ENCODE peak calls at places on chromosomes 12 and 14, in ten cellular contexts. One of them, this sample, is unnamed.

GRCh38 chr12:113048716-113049127 is 7.8 kb upstream of the DTX1 start:
- DNase-seq in lower leg skin: no peak
- DNase-seq in CD8-positive, alpha-beta T cell: peak
- DNase-seq in fibroblast of the aortic adventitia: peak
- DNase-seq in BE2C: peak
- DNase-seq in foreskin fibroblast: peak
- DNase-seq in endodermal cell: peak
- DNase-seq in lung: peak
- DNase-seq in breast epithelium: no peak
- DNase-seq in mammary epithelial cell: peak
- DNase-seq in this sample: no peak

GRCh38 chr12:11621797-11622423 is 27.6 kb upstream of the ETV6 start:
- DNase-seq in lower leg skin: no peak
- DNase-seq in CD8-positive, alpha-beta T cell: peak
- DNase-seq in fibroblast of the aortic adventitia: no peak
- DNase-seq in BE2C: peak
- DNase-seq in foreskin fibroblast: peak
- DNase-seq in endodermal cell: peak
- DNase-seq in lung: no peak
- DNase-seq in breast epithelium: no peak
- DNase-seq in mammary epithelial cell: no peak
- DNase-seq in this sample: no peak

GRCh38 chr14:52327374-52328226 is 13.5 kb downstream of the PTGER2 start:
- DNase-seq in lower leg skin: no peak
- DNase-seq in CD8-positive, alpha-beta T cell: no peak
- DNase-seq in fibroblast of the aortic adventitia: no peak
- DNase-seq in BE2C: no peak
- DNase-seq in foreskin fibroblast: peak
- DNase-seq in endodermal cell: no peak
- DNase-seq in lung: no peak
- DNase-seq in breast epithelium: no peak
- DNase-seq in mammary epithelial cell: no peak
- DNase-seq in this sample: no peak

GRCh38 chr12:128684357-128684756 is 139.4 kb downstream of the SLC15A4 start:
- DNase-seq in lower leg skin: no peak
- DNase-seq in CD8-positive, alpha-beta T cell: no peak
- DNase-seq in fibroblast of the aortic adventitia: no peak
- DNase-seq in BE2C: no peak
- DNase-seq in foreskin fibroblast: no peak
- DNase-seq in endodermal cell: no peak
- DNase-seq in lung: no peak
- DNase-seq in breast epithelium: no peak
- DNase-seq in mammary epithelial cell: no peak
- DNase-seq in this sample: no peak

GRCh38 chr14:53432378-53432802 is 279.3 kb upstream of the DDHD1 start:
- DNase-seq in lower leg skin: no peak
- DNase-seq in CD8-positive, alpha-beta T cell: no peak
- DNase-seq in fibroblast of the aortic adventitia: peak
- DNase-seq in BE2C: peak
- DNase-seq in foreskin fibroblast: peak
- DNase-seq in endodermal cell: peak
- DNase-seq in lung: no peak
- DNase-seq in breast epithelium: no peak
- DNase-seq in mammary epithelial cell: peak
- DNase-seq in this sample: no peak

GRCh38 chr12:47954058-47954457 is 9.3 kb upstream of the TMEM106C start:
- DNase-seq in lower leg skin: no peak
- DNase-seq in CD8-positive, alpha-beta T cell: no peak
- DNase-seq in fibroblast of the aortic adventitia: no peak
- DNase-seq in BE2C: no peak
- DNase-seq in foreskin fibroblast: no peak
- DNase-seq in endodermal cell: peak
- DNase-seq in lung: no peak
- DNase-seq in breast epithelium: peak
- DNase-seq in mammary epithelial cell: peak
- DNase-seq in this sample: no peak

GRCh38 chr14:89617471-89618291 is 200.6 kb upstream of the FOXN3 start:
- DNase-seq in lower leg skin: peak
- DNase-seq in CD8-positive, alpha-beta T cell: peak
- DNase-seq in fibroblast of the aortic adventitia: peak
- DNase-seq in BE2C: peak
- DNase-seq in foreskin fibroblast: peak
- DNase-seq in endodermal cell: peak
- DNase-seq in lung: no peak
- DNase-seq in breast epithelium: no peak
- DNase-seq in mammary epithelial cell: no peak
- DNase-seq in this sample: no peak

GRCh38 chr12:100555722-100556121 is 17.8 kb upstream of the GAS2L3 start:
- DNase-seq in lower leg skin: no peak
- DNase-seq in CD8-positive, alpha-beta T cell: no peak
- DNase-seq in fibroblast of the aortic adventitia: peak
- DNase-seq in BE2C: no peak
- DNase-seq in foreskin fibroblast: peak
- DNase-seq in endodermal cell: no peak
- DNase-seq in lung: no peak
- DNase-seq in breast epithelium: no peak
- DNase-seq in mammary epithelial cell: no peak
- DNase-seq in this sample: no peak

GRCh38 chr12:42504049-42504448 is 85.5 kb downstream of the PRICKLE1 start:
- DNase-seq in lower leg skin: no peak
- DNase-seq in CD8-positive, alpha-beta T cell: no peak
- DNase-seq in fibroblast of the aortic adventitia: peak
- DNase-seq in BE2C: peak
- DNase-seq in foreskin fibroblast: peak
- DNase-seq in endodermal cell: no peak
- DNase-seq in lung: no peak
- DNase-seq in breast epithelium: no peak
- DNase-seq in mammary epithelial cell: no peak
- DNase-seq in this sample: no peak

DNA sequence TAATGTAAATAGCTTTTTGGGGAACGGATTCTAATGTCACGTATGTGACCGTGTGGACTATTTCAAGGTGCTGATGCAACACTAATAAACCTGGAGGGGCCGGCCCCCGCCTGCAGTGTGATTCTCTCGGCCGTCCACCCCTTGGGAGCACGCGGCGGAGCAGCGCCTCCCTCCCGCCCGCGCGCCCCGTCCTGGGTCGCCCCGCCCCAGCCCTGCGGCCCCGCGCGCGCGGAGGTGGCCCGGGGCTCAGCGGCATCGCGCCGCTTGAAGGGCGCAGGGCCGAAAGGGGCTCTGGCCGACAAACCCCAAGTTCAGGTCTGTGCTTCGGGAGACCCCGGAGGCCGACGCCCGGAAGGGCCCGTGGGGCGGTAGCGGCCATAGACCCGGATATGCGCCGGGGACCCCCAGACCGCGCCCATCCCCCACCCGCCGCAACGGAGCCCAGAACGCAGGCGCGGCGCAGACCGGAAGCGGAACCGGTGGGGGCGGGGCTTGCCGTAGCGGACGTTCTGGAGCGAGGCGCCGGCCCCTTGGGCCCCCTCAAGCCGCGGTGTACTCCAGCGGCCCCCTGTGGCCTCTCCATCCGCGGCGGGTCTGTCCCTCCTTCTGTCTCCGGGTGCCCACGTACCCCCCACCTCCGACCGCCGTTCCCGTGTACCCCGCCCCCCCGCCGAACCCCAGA is at the start of gene TEX22:
- DNase-seq in lower leg skin: peak
- DNase-seq in CD8-positive, alpha-beta T cell: peak
- DNase-seq in fibroblast of the aortic adventitia: peak
- DNase-seq in BE2C: peak
- DNase-seq in foreskin fibroblast: peak
- DNase-seq in endodermal cell: peak
- DNase-seq in lung: peak
- DNase-seq in breast epithelium: peak
- DNase-seq in mammary epithelial cell: peak
- DNase-seq in this sample: no peak
- TF ChIP-seq CTCF in lower leg skin: no peak
- TF ChIP-seq CTCF in CD8-positive, alpha-beta T cell: no peak
- TF ChIP-seq CTCF in fibroblast of the aortic adventitia: no peak
- TF ChIP-seq CTCF in BE2C: peak
- TF ChIP-seq CTCF in foreskin fibroblast: no peak
- TF ChIP-seq CTCF in endodermal cell: no peak
- TF ChIP-seq CTCF in lung: no peak
- TF ChIP-seq CTCF in breast epithelium: no peak
- TF ChIP-seq CTCF in mammary epithelial cell: no peak
- TF ChIP-seq CTCF in this sample: peak

GRCh38 chr14:62662811-62663477 is 382.3 kb downstream of the KCNH5 start:
- DNase-seq in lower leg skin: no peak
- DNase-seq in CD8-positive, alpha-beta T cell: no peak
- DNase-seq in fibroblast of the aortic adventitia: no peak
- DNase-seq in BE2C: no peak
- DNase-seq in foreskin fibroblast: no peak
- DNase-seq in endodermal cell: peak
- DNase-seq in lung: no peak
- DNase-seq in breast epithelium: no peak
- DNase-seq in mammary epithelial cell: no peak
- DNase-seq in this sample: no peak

GRCh38 chr14:62661818-62662217 is 383.4 kb downstream of the KCNH5 start:
- DNase-seq in lower leg skin: no peak
- DNase-seq in CD8-positive, alpha-beta T cell: no peak
- DNase-seq in fibroblast of the aortic adventitia: no peak
- DNase-seq in BE2C: no peak
- DNase-seq in foreskin fibroblast: no peak
- DNase-seq in endodermal cell: no peak
- DNase-seq in lung: no peak
- DNase-seq in breast epithelium: no peak
- DNase-seq in mammary epithelial cell: peak
- DNase-seq in this sample: no peak

GRCh38 chr14:62673014-62673727 is 372.1 kb downstream of the KCNH5 start:
- DNase-seq in lower leg skin: no peak
- DNase-seq in CD8-positive, alpha-beta T cell: no peak
- DNase-seq in fibroblast of the aortic adventitia: no peak
- DNase-seq in BE2C: no peak
- DNase-seq in foreskin fibroblast: no peak
- DNase-seq in endodermal cell: no peak
- DNase-seq in lung: no peak
- DNase-seq in breast epithelium: no peak
- DNase-seq in mammary epithelial cell: no peak
- DNase-seq in this sample: no peak

GRCh38 chr14:62670526-62670925 is 374.7 kb downstream of the KCNH5 start:
- DNase-seq in lower leg skin: no peak
- DNase-seq in CD8-positive, alpha-beta T cell: no peak
- DNase-seq in fibroblast of the aortic adventitia: peak
- DNase-seq in BE2C: no peak
- DNase-seq in foreskin fibroblast: peak
- DNase-seq in endodermal cell: no peak
- DNase-seq in lung: no peak
- DNase-seq in breast epithelium: no peak
- DNase-seq in mammary epithelial cell: peak
- DNase-seq in this sample: no peak

GRCh38 chr14:62667515-62667914 is 377.7 kb downstream of the KCNH5 start:
- DNase-seq in lower leg skin: no peak
- DNase-seq in CD8-positive, alpha-beta T cell: no peak
- DNase-seq in fibroblast of the aortic adventitia: no peak
- DNase-seq in BE2C: no peak
- DNase-seq in foreskin fibroblast: peak
- DNase-seq in endodermal cell: no peak
- DNase-seq in lung: no peak
- DNase-seq in breast epithelium: no peak
- DNase-seq in mammary epithelial cell: no peak
- DNase-seq in this sample: no peak
- TF ChIP-seq CTCF in lower leg skin: no peak
- TF ChIP-seq CTCF in CD8-positive, alpha-beta T cell: no peak
- TF ChIP-seq CTCF in fibroblast of the aortic adventitia: no peak
- TF ChIP-seq CTCF in BE2C: peak
- TF ChIP-seq CTCF in foreskin fibroblast: no peak
- TF ChIP-seq CTCF in endodermal cell: peak
- TF ChIP-seq CTCF in lung: no peak
- TF ChIP-seq CTCF in breast epithelium: no peak
- TF ChIP-seq CTCF in mammary epithelial cell: no peak
- TF ChIP-seq CTCF in this sample: no peak

GRCh38 chr12:121843236-121843982 is 15.2 kb downstream of the HPD start:
- DNase-seq in lower leg skin: no peak
- DNase-seq in CD8-positive, alpha-beta T cell: no peak
- DNase-seq in fibroblast of the aortic adventitia: no peak
- DNase-seq in BE2C: no peak
- DNase-seq in foreskin fibroblast: no peak
- DNase-seq in endodermal cell: peak
- DNase-seq in lung: no peak
- DNase-seq in breast epithelium: no peak
- DNase-seq in mammary epithelial cell: no peak
- DNase-seq in this sample: no peak

GRCh38 chr12:121839106-121839992 is 19.3 kb downstream of the HPD start:
- DNase-seq in lower leg skin: peak
- DNase-seq in CD8-positive, alpha-beta T cell: peak
- DNase-seq in fibroblast of the aortic adventitia: peak
- DNase-seq in BE2C: peak
- DNase-seq in foreskin fibroblast: peak
- DNase-seq in endodermal cell: peak
- DNase-seq in lung: peak
- DNase-seq in breast epithelium: peak
- DNase-seq in mammary epithelial cell: peak
- DNase-seq in this sample: peak

GRCh38 chr12:121839993-121840761 is 18.5 kb downstream of the HPD start:
- DNase-seq in lower leg skin: no peak
- DNase-seq in CD8-positive, alpha-beta T cell: no peak
- DNase-seq in fibroblast of the aortic adventitia: no peak
- DNase-seq in BE2C: no peak
- DNase-seq in foreskin fibroblast: no peak
- DNase-seq in endodermal cell: no peak
- DNase-seq in lung: peak
- DNase-seq in breast epithelium: no peak
- DNase-seq in mammary epithelial cell: no peak
- DNase-seq in this sample: no peak

GRCh38 chr12:121838096-121838495 is 20.6 kb downstream of the HPD start:
- DNase-seq in lower leg skin: no peak
- DNase-seq in CD8-positive, alpha-beta T cell: no peak
- DNase-seq in fibroblast of the aortic adventitia: no peak
- DNase-seq in BE2C: no peak
- DNase-seq in foreskin fibroblast: no peak
- DNase-seq in endodermal cell: peak
- DNase-seq in lung: no peak
- DNase-seq in breast epithelium: no peak
- DNase-seq in mammary epithelial cell: peak
- DNase-seq in this sample: no peak

GRCh38 chr12:121837680-121838079 is 21.0 kb downstream of the HPD start:
- DNase-seq in lower leg skin: no peak
- DNase-seq in CD8-positive, alpha-beta T cell: no peak
- DNase-seq in fibroblast of the aortic adventitia: no peak
- DNase-seq in BE2C: no peak
- DNase-seq in foreskin fibroblast: peak
- DNase-seq in endodermal cell: no peak
- DNase-seq in lung: no peak
- DNase-seq in breast epithelium: no peak
- DNase-seq in mammary epithelial cell: no peak
- DNase-seq in this sample: no peak
- TF ChIP-seq CTCF in lower leg skin: no peak
- TF ChIP-seq CTCF in CD8-positive, alpha-beta T cell: no peak
- TF ChIP-seq CTCF in fibroblast of the aortic adventitia: peak
- TF ChIP-seq CTCF in BE2C: no peak
- TF ChIP-seq CTCF in foreskin fibroblast: no peak
- TF ChIP-seq CTCF in endodermal cell: no peak
- TF ChIP-seq CTCF in lung: no peak
- TF ChIP-seq CTCF in breast epithelium: no peak
- TF ChIP-seq CTCF in mammary epithelial cell: no peak
- TF ChIP-seq CTCF in this sample: no peak

DNA sequence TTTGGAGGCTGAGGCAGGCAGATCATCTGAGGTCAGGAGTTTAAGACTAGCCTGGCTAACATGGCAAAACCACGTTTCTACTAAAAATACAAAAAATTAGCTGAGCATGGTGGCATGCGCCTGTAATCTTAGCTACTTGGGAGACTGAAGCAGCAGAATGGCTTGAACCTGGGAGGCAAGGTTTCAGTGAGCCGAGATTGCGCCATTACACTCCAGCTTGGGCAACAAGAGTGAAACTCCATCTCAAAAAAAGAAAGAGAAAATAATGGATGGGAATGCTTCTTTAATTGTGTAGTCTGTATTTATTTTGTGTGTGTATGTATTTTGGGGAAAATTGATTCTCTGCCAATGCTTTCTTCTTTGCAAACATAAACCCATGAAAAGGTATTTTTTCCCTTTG is 32.5 kb downstream of the SRGAP1 start:
- DNase-seq in lower leg skin: no peak
- DNase-seq in CD8-positive, alpha-beta T cell: no peak
- DNase-seq in fibroblast of the aortic adventitia: peak
- DNase-seq in BE2C: no peak
- DNase-seq in foreskin fibroblast: no peak
- DNase-seq in endodermal cell: no peak
- DNase-seq in lung: no peak
- DNase-seq in breast epithelium: no peak
- DNase-seq in mammary epithelial cell: no peak
- DNase-seq in this sample: no peak
- TF ChIP-seq CTCF in lower leg skin: no peak
- TF ChIP-seq CTCF in CD8-positive, alpha-beta T cell: no peak
- TF ChIP-seq CTCF in fibroblast of the aortic adventitia: no peak
- TF ChIP-seq CTCF in BE2C: no peak
- TF ChIP-seq CTCF in foreskin fibroblast: no peak
- TF ChIP-seq CTCF in endodermal cell: no peak
- TF ChIP-seq CTCF in lung: no peak
- TF ChIP-seq CTCF in breast epithelium: no peak
- TF ChIP-seq CTCF in mammary epithelial cell: no peak
- TF ChIP-seq CTCF in this sample: no peak

This sample was measured in AG04449.